ENCODE peak calls at places on chromosomes 6 and 20, in seven cellular contexts. One of them, this sample, is unnamed.
A peak's percentile ranks its signal among the peaks of the same experiment; 100 is the strongest.

GRCh38 chr6:24872769-24873168 is 63.0 kb downstream of the RIPOR2 start:
- DNase-seq in NCI-H2171 treated with DMSO at 0.1 percent for 48 hours: no peak
- DNase-seq in frontal cortex: no peak
- DNase-seq in activated gamma-delta T cell treated with Interleukin-2 at 50 U/mL for 16 hours: no peak
- DNase-seq in ACHN: no peak
- DNase-seq in iPS-NIHi11: no peak
- DNase-seq in left cardiac atrium: no peak
- DNase-seq in this sample: no peak

GRCh38 chr6:159433550-159433949 is 259.5 kb downstream of the SOD2 start:
- DNase-seq in left cardiac atrium: no peak
- DNase-seq in NCI-H2171 treated with DMSO at 0.1 percent for 48 hours: no peak
- DNase-seq in ACHN: no peak
- DNase-seq in iPS-NIHi11: no peak
- DNase-seq in activated gamma-delta T cell treated with Interleukin-2 at 50 U/mL for 16 hours: no peak
- DNase-seq in frontal cortex: no peak
- DNase-seq in this sample: no peak

GRCh38 chr6:169725270-169726048 is 1.2 kb upstream of the PHF10 start:
- DNase-seq in frontal cortex: peak; percentile 65
- DNase-seq in left cardiac atrium: peak; percentile 77
- DNase-seq in iPS-NIHi11: peak; percentile 60
- DNase-seq in ACHN: peak; percentile 77
- DNase-seq in activated gamma-delta T cell treated with Interleukin-2 at 50 U/mL for 16 hours: peak; percentile 6
- DNase-seq in NCI-H2171 treated with DMSO at 0.1 percent for 48 hours: no peak
- DNase-seq in this sample: no peak

GRCh38 chr20:25586877-25587276 is 1.5 kb upstream of the NINL start:
- DNase-seq in iPS-NIHi11: no peak
- DNase-seq in left cardiac atrium: no peak
- DNase-seq in ACHN: no peak
- DNase-seq in frontal cortex: no peak
- DNase-seq in activated gamma-delta T cell treated with Interleukin-2 at 50 U/mL for 16 hours: no peak
- DNase-seq in NCI-H2171 treated with DMSO at 0.1 percent for 48 hours: no peak
- DNase-seq in this sample: no peak

GRCh38 chr6:116524236-116524635 is 12.8 kb downstream of the CALHM5 start:
- DNase-seq in iPS-NIHi11: no peak
- DNase-seq in ACHN: no peak
- DNase-seq in frontal cortex: no peak
- DNase-seq in NCI-H2171 treated with DMSO at 0.1 percent for 48 hours: no peak
- DNase-seq in left cardiac atrium: no peak
- DNase-seq in activated gamma-delta T cell treated with Interleukin-2 at 50 U/mL for 16 hours: no peak
- DNase-seq in this sample: no peak

GRCh38 chr6:53119772-53120409 is 28.8 kb downstream of the GCM1 start:
- DNase-seq in left cardiac atrium: no peak
- DNase-seq in frontal cortex: no peak
- DNase-seq in ACHN: peak; percentile 12
- DNase-seq in activated gamma-delta T cell treated with Interleukin-2 at 50 U/mL for 16 hours: no peak
- DNase-seq in iPS-NIHi11: peak; percentile 29
- DNase-seq in NCI-H2171 treated with DMSO at 0.1 percent for 48 hours: no peak
- DNase-seq in this sample: no peak

GRCh38 chr20:60976139-60976538 is 275.9 kb upstream of the CDH4 start:
- DNase-seq in ACHN: no peak
- DNase-seq in NCI-H2171 treated with DMSO at 0.1 percent for 48 hours: no peak
- DNase-seq in left cardiac atrium: no peak
- DNase-seq in frontal cortex: no peak
- DNase-seq in iPS-NIHi11: no peak
- DNase-seq in activated gamma-delta T cell treated with Interleukin-2 at 50 U/mL for 16 hours: no peak
- DNase-seq in this sample: no peak

GRCh38 chr6:161393839-161394364 is 120.0 kb upstream of the AGPAT4 start:
- DNase-seq in ACHN: peak; percentile 87
- DNase-seq in NCI-H2171 treated with DMSO at 0.1 percent for 48 hours: peak; percentile 75
- DNase-seq in iPS-NIHi11: peak; percentile 70
- DNase-seq in frontal cortex: peak; percentile 78
- DNase-seq in activated gamma-delta T cell treated with Interleukin-2 at 50 U/mL for 16 hours: peak; percentile 52
- DNase-seq in left cardiac atrium: no peak
- DNase-seq in this sample: no peak

GRCh38 chr6:72553531-72554202 is 68.2 kb upstream of the KCNQ5 start:
- DNase-seq in iPS-NIHi11: peak; percentile 29
- DNase-seq in ACHN: peak; percentile 15
- DNase-seq in activated gamma-delta T cell treated with Interleukin-2 at 50 U/mL for 16 hours: no peak
- DNase-seq in NCI-H2171 treated with DMSO at 0.1 percent for 48 hours: no peak
- DNase-seq in frontal cortex: no peak
- DNase-seq in left cardiac atrium: no peak
- DNase-seq in this sample: no peak

GRCh38 chr6:157606516-157606915 is 216.5 kb upstream of the SNX9 start:
- DNase-seq in activated gamma-delta T cell treated with Interleukin-2 at 50 U/mL for 16 hours: no peak
- DNase-seq in frontal cortex: no peak
- DNase-seq in left cardiac atrium: no peak
- DNase-seq in ACHN: no peak
- DNase-seq in iPS-NIHi11: no peak
- DNase-seq in NCI-H2171 treated with DMSO at 0.1 percent for 48 hours: no peak
- DNase-seq in this sample: no peak

GRCh38 chr6:31058128-31058894 is 48.0 kb downstream of the MUC22 start:
- DNase-seq in iPS-NIHi11: peak; percentile 54
- DNase-seq in frontal cortex: peak; percentile 57
- DNase-seq in ACHN: peak; percentile 75
- DNase-seq in left cardiac atrium: no peak
- DNase-seq in activated gamma-delta T cell treated with Interleukin-2 at 50 U/mL for 16 hours: no peak
- DNase-seq in NCI-H2171 treated with DMSO at 0.1 percent for 48 hours: peak; percentile 23
- DNase-seq in this sample: no peak

This sample was measured in D721Med.